ENCODE peak calls at places on chromosomes 11 and 22, in six cellular contexts. Z is upper lobe of left lung, L is A549, M is HepG2, R is GM12878, K is K562. I is an unnamed sample. For H3K4me1, the result is how much of the 10 kb centered on the place peaks cover.

GRCh38 chr11:119664063-119664572 is 64.9 kb downstream of the NECTIN1 start:
- ATAC-seq in Z (no peak), R (no peak), L (no peak), M (peak), K (no peak), I (no peak)

GRCh38 chr11:111635706-111636045 is 33.4 kb downstream of the SIK2 start:
- ATAC-seq in K (peak), R (no peak), L (no peak), Z (no peak), M (no peak), I (peak)

GRCh38 chr11:134727636-134728035 is 315.6 kb upstream of the B3GAT1 start:
- ATAC-seq in K (no peak), R (no peak), Z (no peak), M (no peak), L (no peak), I (no peak)

GRCh38 chr11:34915136-34916013 is 804 bp downstream of the APIP start:
- ATAC-seq in Z (no peak), L (no peak), R (peak), K (peak), M (peak), I (no peak)

GRCh38 chr22:30425616-30426394 is at the start of gene MTFP1:
- ATAC-seq in L (peak), K (peak), Z (no peak), R (peak), M (peak), I (no peak)

GRCh38 chr11:86176165-86176884 is 68.2 kb upstream of the EED start:
- ATAC-seq in Z (peak), K (peak), M (peak), L (no peak), R (peak), I (no peak)

GRCh38 chr11:94840209-94840608 is 72.1 kb downstream of the AMOTL1 start:
- ATAC-seq in Z (no peak), R (no peak), K (no peak), L (no peak), M (no peak), I (no peak)

GRCh38 chr22:30474683-30475424 is 3.0 kb upstream of the SEC14L3 start:
- ATAC-seq in K (no peak), L (no peak), Z (peak), M (no peak), R (no peak), I (no peak)

GRCh38 chr22:31344369-31345330 is 1.5 kb downstream of the PATZ1 start:
- ATAC-seq in K (no peak), L (no peak), M (no peak), R (peak), Z (no peak), I (no peak)

GRCh38 chr11:44531116-44531504 is 34.4 kb upstream of the CD82 start:
- ATAC-seq in K (peak), R (no peak), L (no peak), Z (no peak), M (no peak), I (no peak)

GRCh38 chr11:113317297-113317696 is 2.9 kb downstream of the TTC12 start:
- ATAC-seq in K (no peak), R (no peak), L (no peak), Z (no peak), M (no peak), I (no peak)

GRCh38 chr11:101759771-101760450 is 154.9 kb upstream of the CEP126 start:
- ATAC-seq in K (no peak), R (no peak), M (peak), L (peak), Z (no peak), I (no peak)

GRCh38 chr11:81895258-81895657 is 838.4 kb downstream of the FAM181B start:
- ATAC-seq in L (no peak), R (peak), Z (no peak), K (no peak), M (no peak), I (no peak)

GRCh38 chr11:41665633-41666032 is 206.2 kb upstream of the LRRC4C start:
- ATAC-seq in K (no peak), M (no peak), Z (no peak), L (no peak), R (no peak), I (no peak)

GRCh38 chr11:86623041-86623621 is 49.3 kb downstream of the ME3 start:
- ATAC-seq in K (no peak), M (no peak), R (no peak), L (no peak), Z (no peak), I (no peak)

GRCh38 chr22:28181332-28181731 is 262.3 kb upstream of the PITPNB start:
- ATAC-seq in Z (no peak), K (no peak), M (no peak), R (no peak), L (no peak), I (no peak)

GRCh38 chr11:77278595-77279506 is 22.6 kb downstream of the GDPD4 start:
- ATAC-seq in K (no peak), R (no peak), L (no peak), Z (no peak), M (no peak), I (no peak)

GRCh38 chr11:129894281-129895125 is 875 bp downstream of the NFRKB start:
- ATAC-seq in M (peak), L (peak), R (peak), Z (peak), K (peak), I (peak)

GRCh38 chr11:118212781-118213565 is 11.8 kb downstream of the JAML start:
- ATAC-seq in L (no peak), Z (no peak), R (no peak), M (no peak), K (no peak), I (no peak)

GRCh38 chr11:27861706-27862430 is 161.6 kb upstream of the BDNF start:
- ATAC-seq in M (no peak), Z (no peak), K (no peak), R (no peak), L (peak), I (peak)

GRCh38 chr11:119029340-119030028 is 1.2 kb downstream of the SLC37A4 start:
- ATAC-seq in Z (no peak), R (peak), M (peak), L (no peak), K (peak), I (no peak)

GRCh38 chr11:77569046-77569445 is 20.7 kb upstream of the AQP11 start:
- ATAC-seq in L (no peak), R (no peak), K (no peak), M (no peak), Z (no peak), I (no peak)

GRCh38 chr11:126149759-126150236 is 61.7 kb downstream of the RPUSD4 start:
- ATAC-seq in L (no peak), R (peak), M (peak), K (no peak), Z (peak), I (no peak)

GRCh38 chr11:125468025-125468424 is 28.0 kb downstream of the FEZ1 start:
- ATAC-seq in K (no peak), L (no peak), Z (no peak), R (no peak), M (no peak), I (no peak)

GRCh38 chr11:129722529-129722928 is 93.1 kb upstream of the TMEM45B start:
- ATAC-seq in L (no peak), R (no peak), M (no peak), K (no peak), Z (no peak), I (no peak)

GRCh38 chr11:75323609-75324008 is 27.9 kb downstream of the ARRB1 start:
- ATAC-seq in R (no peak), L (no peak), Z (no peak), K (no peak), M (peak), I (no peak)

GRCh38 chr11:18780329-18780728 is 11.3 kb downstream of the PTPN5 start:
- ATAC-seq in R (no peak), L (no peak), Z (no peak), M (no peak), K (no peak), I (peak)

GRCh38 chr22:31036671-31037550 is 44.2 kb upstream of the SMTN start:
- ATAC-seq in L (peak), R (no peak), M (no peak), K (no peak), Z (no peak), I (peak)

GRCh38 chr11:78646564-78647185 is 72.0 kb upstream of the NARS2 start:
- ATAC-seq in L (peak), Z (peak), K (peak), M (peak), R (peak), I (no peak)

GRCh38 chr11:124752471-124753100 is 531 bp upstream of the VSIG2 start:
- ATAC-seq in L (no peak), Z (no peak), R (no peak), K (peak), M (no peak), I (no peak)

GRCh38 chr11:64726211-64726641 is 3.2 kb upstream of the NRXN2 start:
- ATAC-seq in M (peak), Z (no peak), R (no peak), K (no peak), L (no peak), I (no peak)

GRCh38 chr11:76371170-76371569 is 9.8 kb downstream of the THAP12 start:
- ATAC-seq in M (peak), K (peak), L (peak), Z (no peak), R (peak), I (no peak)

GRCh38 chr11:33371049-33371448 is 113.9 kb downstream of the HIPK3 start:
- ATAC-seq in K (peak), Z (no peak), L (no peak), M (no peak), R (no peak), I (no peak)

GRCh38 chr22:20031732-20032406 is 11.0 kb downstream of the TANGO2 start:
- ATAC-seq in K (no peak), R (no peak), Z (no peak), L (no peak), M (no peak), I (no peak)

GRCh38 chr22:20026996-20027601 is 6.2 kb downstream of the TANGO2 start:
- ATAC-seq in Z (no peak), K (no peak), M (no peak), L (no peak), R (no peak), I (no peak)

GRCh38 chr22:20027966-20028854 is 7.3 kb downstream of the TANGO2 start:
- ATAC-seq in L (peak), K (peak), R (peak), M (peak), Z (no peak), I (no peak)

GRCh38 chr22:20028855-20029549 is 8.1 kb downstream of the TANGO2 start:
- ATAC-seq in K (no peak), M (no peak), L (no peak), Z (no peak), R (no peak), I (no peak)

DNA sequence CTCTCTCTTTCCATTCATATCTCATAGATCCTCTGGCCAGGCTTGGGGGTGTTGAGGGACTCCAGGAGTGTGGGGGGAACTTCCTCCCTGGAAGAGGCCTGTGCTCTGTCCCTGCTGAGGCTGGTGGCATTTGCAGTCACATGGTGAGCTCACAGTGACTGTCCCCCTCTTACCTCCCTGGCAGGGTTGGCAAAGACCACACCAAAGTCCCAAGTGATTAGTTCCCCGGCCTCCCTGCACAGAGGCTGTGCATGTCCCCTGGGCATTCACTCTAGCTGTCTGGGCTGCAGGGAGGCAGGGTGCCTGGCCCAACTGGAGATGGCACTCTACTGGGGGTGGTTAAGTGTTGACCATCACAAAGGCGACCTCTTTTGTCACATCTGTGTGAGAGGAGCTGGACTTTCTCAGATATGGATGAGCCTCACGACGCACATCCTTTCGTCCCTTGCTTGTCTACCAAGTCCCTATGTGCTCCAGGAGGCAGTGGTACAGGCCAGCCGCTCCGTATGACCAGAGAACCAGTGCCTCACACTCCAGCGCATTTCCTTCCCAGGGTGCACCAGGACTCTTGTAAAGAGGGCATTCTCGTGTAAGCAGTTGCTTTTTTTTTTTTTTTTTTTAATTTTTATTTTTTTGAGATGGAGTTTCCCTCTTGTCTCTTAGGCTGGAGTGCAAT is 8.8 kb downstream of the TANGO2 start:
- ATAC-seq in M (no peak), Z (no peak), K (no peak), R (no peak), L (no peak), I (no peak)
- TF ChIP-seq EP300 in M (no peak), Z (no peak), K (no peak), R (no peak), L (no peak), I (no peak)

DNA sequence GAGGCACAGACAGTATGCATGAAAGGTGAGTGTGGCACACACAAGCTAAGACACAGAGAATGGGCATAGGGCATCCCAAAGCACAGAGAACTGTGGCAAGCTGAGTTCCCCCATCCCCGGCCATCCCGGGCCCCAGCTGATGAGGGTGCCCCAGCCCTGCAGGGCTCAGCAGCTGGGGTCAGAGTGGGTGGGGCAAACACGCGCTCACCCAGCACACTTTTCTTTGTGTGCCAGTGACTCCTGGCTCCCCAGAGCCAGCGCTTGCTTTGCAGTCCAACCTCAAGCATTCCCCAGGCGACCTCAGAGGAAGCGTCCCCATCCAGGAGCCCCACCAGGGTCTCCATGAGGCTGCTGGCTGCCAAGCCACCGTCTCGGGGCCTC is 4.7 kb upstream of the SYT8 start:
- ATAC-seq in L (no peak), R (no peak), K (no peak), Z (no peak), M (no peak), I (no peak)
- H3K4me1 ChIP-seq in L (half or more), R (under half), K (under half), Z (under half), M (half or more), I (under half)

GRCh38 chr11:36376888-36377758 is 81.0 kb downstream of the PRR5L start:
- ATAC-seq in K (peak), R (peak), M (peak), L (peak), Z (peak), I (peak)
- H3K27ac ChIP-seq in K (no peak), R (no peak), M (no peak), L (peak), Z (peak), I (peak)

DNA sequence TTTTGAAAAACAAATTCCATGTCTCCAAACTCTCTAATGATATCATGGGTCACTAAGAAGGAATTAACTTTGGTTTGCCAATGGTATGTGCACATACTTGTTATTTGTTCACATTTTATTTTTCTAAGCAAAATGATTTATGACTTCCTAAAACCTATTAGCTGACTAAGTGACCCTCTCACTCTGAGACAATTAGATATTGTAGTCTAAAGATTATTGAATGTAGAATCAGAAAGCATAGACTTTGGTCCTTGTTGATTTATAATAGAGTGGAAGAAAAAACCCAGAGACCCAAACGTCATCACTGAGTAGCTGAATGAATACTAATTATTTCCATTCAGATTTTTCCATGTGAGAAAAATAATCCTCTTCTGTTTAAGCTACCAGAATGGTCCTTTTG is 243.5 kb upstream of the ANO3 start:
- ATAC-seq in M (no peak), Z (no peak), L (no peak), K (no peak), R (no peak), I (no peak)
- TF ChIP-seq EP300 in M (no peak), Z (no peak), L (no peak), K (no peak), R (no peak), I (no peak)

DNA sequence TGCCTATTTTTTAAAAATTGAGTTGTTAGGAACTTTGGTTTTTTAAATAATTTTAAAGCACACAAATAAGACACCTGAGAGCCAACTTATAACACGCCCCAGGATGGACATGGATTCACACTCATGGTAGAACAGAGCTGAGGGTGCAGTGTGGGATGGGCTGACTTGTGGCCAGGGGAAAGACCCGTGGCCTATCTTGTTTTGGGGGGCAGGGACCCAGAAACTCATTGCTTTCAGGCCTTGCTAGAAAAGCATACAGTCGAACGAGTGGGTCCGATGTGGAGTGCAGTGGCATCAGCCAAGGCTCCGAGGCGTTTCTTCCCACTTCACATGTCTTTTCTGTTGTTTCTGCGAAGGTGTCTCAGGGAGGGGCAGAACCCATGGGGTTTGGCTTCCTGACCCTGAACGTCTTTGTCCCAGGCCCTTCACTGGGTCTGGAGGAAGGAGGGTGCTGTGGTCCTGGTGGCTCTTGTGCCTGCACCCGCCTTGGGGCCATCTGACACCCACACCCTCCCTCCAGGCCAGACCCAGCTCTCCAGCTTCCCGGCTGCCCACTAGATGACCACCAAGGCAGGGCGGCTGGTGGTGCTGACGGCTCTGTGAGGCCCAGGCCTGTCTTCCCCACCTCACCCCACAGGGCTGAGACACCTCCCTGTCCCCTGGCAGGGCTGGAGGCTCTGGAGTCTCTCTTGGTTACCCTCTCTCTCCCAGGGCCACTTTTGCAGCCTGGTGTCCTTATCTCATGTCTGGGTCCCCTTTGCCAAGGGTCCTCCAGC is 120.8 kb downstream of the KCNQ1 start:
- ATAC-seq in R (no peak), K (no peak), L (no peak), M (no peak), Z (no peak), I (no peak)
- H3K4me1 ChIP-seq in R (under half), K (under half), L (under half), M (half or more), Z (under half), I (under half)

DNA sequence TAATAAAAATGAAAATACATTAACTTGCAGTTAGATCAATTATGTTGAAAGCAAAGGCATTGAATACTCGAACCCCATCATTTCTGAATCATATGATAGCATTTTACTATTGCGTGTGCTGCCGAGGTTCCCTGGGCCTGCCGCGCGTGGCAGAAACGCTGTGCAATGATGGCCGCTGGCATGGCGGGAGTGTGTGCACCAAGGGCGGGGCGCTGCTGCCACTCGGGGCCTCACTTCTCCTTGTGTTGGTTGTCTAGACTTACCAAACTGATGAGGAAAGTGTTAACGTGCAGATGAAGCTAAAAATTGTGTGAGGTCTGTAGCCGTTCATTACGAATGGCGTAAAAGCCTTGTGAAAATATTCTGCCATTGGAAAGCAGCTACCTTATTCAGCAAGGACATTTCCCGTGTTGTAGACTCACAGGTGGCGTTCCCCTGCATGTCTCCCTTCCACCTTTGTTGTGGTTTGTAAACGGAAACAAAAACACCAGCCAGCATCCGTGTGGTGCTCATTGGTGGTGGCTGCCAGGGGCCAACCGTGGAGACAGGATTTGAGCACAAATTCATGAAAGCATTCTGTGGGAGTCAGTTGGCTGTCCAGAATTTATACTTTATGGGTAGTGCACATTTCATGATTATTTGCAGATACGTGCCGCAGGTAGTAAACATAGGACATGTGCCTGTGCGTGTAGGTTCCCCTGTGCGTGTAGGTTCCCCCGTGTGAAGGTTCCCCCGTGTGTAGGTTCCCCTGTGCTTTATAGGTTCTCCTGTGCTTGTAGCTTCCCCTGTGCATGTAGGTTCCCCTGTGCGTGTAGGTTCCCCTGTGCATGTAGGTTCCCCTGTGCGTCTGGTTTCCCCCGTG is 5.9 kb upstream of the GRAMD4 start:
- ATAC-seq in L (no peak), R (peak), K (no peak), M (no peak), Z (no peak), I (no peak)
- H3K27ac ChIP-seq in L (no peak), R (peak), K (no peak), M (no peak), Z (no peak), I (no peak)

GRCh38 chr22:49300951-49301397 is 526.7 kb downstream of the BRD1 start:
- ATAC-seq in M (no peak), R (no peak), Z (no peak), L (no peak), K (no peak), I (no peak)
- TF ChIP-seq EP300 in M (no peak), R (no peak), Z (no peak), L (no peak), K (no peak), I (no peak)

GRCh38 chr22:37018086-37018814 is 997 bp downstream of the TST start:
- ATAC-seq in R (no peak), Z (peak), M (peak), L (no peak), K (no peak), I (no peak)
- H3K4me1 ChIP-seq in R (under half), Z (under half), M (half or more), L (under half), K (under half), I (under half)

I was measured in gastroesophageal sphincter.